ENCODE peak calls at places on chromosomes 5 and 9, in four cellular contexts. One of them, this sample, is unnamed.

GRCh38 chr9:133897675-133898074 is 94.4 kb downstream of the VAV2 start:
- DNase-seq in PC-3: no peak
- DNase-seq in RWPE2: no peak
- DNase-seq in mucosa of descending colon: no peak
- DNase-seq in this sample: no peak

GRCh38 chr5:33043598-33043997 is 332.5 kb downstream of the NPR3 start:
- DNase-seq in RWPE2: no peak
- DNase-seq in PC-3: peak
- DNase-seq in mucosa of descending colon: no peak
- DNase-seq in this sample: no peak

GRCh38 chr9:121852646-121853616 is 201.5 kb downstream of the DAB2IP start:
- DNase-seq in RWPE2: no peak
- DNase-seq in PC-3: no peak
- DNase-seq in mucosa of descending colon: no peak
- DNase-seq in this sample: peak

GRCh38 chr9:95032580-95033298 is 284.8 kb downstream of the FANCC start:
- DNase-seq in RWPE2: no peak
- DNase-seq in mucosa of descending colon: no peak
- DNase-seq in PC-3: peak
- DNase-seq in this sample: no peak

GRCh38 chr5:135462304-135462703 is 10.2 kb upstream of the TIFAB start:
- DNase-seq in mucosa of descending colon: no peak
- DNase-seq in RWPE2: peak
- DNase-seq in PC-3: peak
- DNase-seq in this sample: peak

GRCh38 chr5:141547921-141548320 is 59.0 kb downstream of the PCDHGC5 start:
- DNase-seq in mucosa of descending colon: no peak
- DNase-seq in RWPE2: no peak
- DNase-seq in PC-3: no peak
- DNase-seq in this sample: no peak

GRCh38 chr9:4382722-4383317 is 83.0 kb upstream of the GLIS3 start:
- DNase-seq in PC-3: peak
- DNase-seq in mucosa of descending colon: no peak
- DNase-seq in RWPE2: no peak
- DNase-seq in this sample: no peak

GRCh38 chr9:35729101-35729500 is 2.9 kb downstream of the TLN1 start:
- DNase-seq in mucosa of descending colon: no peak
- DNase-seq in RWPE2: no peak
- DNase-seq in PC-3: no peak
- DNase-seq in this sample: no peak

GRCh38 chr5:109192027-109192426 is 217.7 kb downstream of the PJA2 start:
- DNase-seq in mucosa of descending colon: no peak
- DNase-seq in RWPE2: no peak
- DNase-seq in PC-3: no peak
- DNase-seq in this sample: no peak

GRCh38 chr9:90773593-90773992 is 28.0 kb upstream of the SYK start:
- DNase-seq in mucosa of descending colon: no peak
- DNase-seq in PC-3: peak
- DNase-seq in RWPE2: no peak
- DNase-seq in this sample: no peak

GRCh38 chr9:130542038-130542437 is 37.3 kb upstream of the FUBP3 start:
- DNase-seq in RWPE2: no peak
- DNase-seq in mucosa of descending colon: no peak
- DNase-seq in PC-3: no peak
- DNase-seq in this sample: no peak

GRCh38 chr9:89313842-89314241 is 2.8 kb downstream of the CKS2 start:
- DNase-seq in mucosa of descending colon: no peak
- DNase-seq in PC-3: no peak
- DNase-seq in RWPE2: no peak
- DNase-seq in this sample: no peak

GRCh38 chr9:78989031-78989658 is 582.6 kb upstream of the TLE4 start:
- DNase-seq in mucosa of descending colon: no peak
- DNase-seq in RWPE2: no peak
- DNase-seq in PC-3: peak
- DNase-seq in this sample: no peak

GRCh38 chr9:123656565-123656964 is 273.4 kb downstream of the DENND1A start:
- DNase-seq in mucosa of descending colon: no peak
- DNase-seq in RWPE2: no peak
- DNase-seq in PC-3: peak
- DNase-seq in this sample: no peak

GRCh38 chr9:80699551-80699998 is 989.8 kb downstream of the TLE1 start:
- DNase-seq in mucosa of descending colon: no peak
- DNase-seq in PC-3: peak
- DNase-seq in RWPE2: no peak
- DNase-seq in this sample: no peak

GRCh38 chr9:4315582-4316215 is 15.8 kb upstream of the GLIS3 start:
- DNase-seq in mucosa of descending colon: peak
- DNase-seq in RWPE2: no peak
- DNase-seq in PC-3: peak
- DNase-seq in this sample: peak

GRCh38 chr5:57779383-57780223 is 297.0 kb upstream of the ACTBL2 start:
- DNase-seq in RWPE2: no peak
- DNase-seq in mucosa of descending colon: no peak
- DNase-seq in PC-3: peak
- DNase-seq in this sample: peak

GRCh38 chr5:124906339-124907097 is 160.1 kb upstream of the ZNF608 start:
- DNase-seq in mucosa of descending colon: no peak
- DNase-seq in PC-3: peak
- DNase-seq in RWPE2: no peak
- DNase-seq in this sample: peak

GRCh38 chr9:3804148-3804547 is 278.3 kb upstream of the RFX3 start:
- DNase-seq in mucosa of descending colon: no peak
- DNase-seq in RWPE2: no peak
- DNase-seq in PC-3: no peak
- DNase-seq in this sample: no peak

GRCh38 chr5:172224996-172225395 is 31.0 kb downstream of the EFCAB9 start:
- DNase-seq in mucosa of descending colon: no peak
- DNase-seq in RWPE2: no peak
- DNase-seq in PC-3: no peak
- DNase-seq in this sample: no peak

GRCh38 chr5:76270214-76270613 is 132.9 kb upstream of the IQGAP2 start:
- DNase-seq in RWPE2: no peak
- DNase-seq in PC-3: no peak
- DNase-seq in mucosa of descending colon: no peak
- DNase-seq in this sample: no peak

GRCh38 chr5:110371725-110372041 is 354.8 kb downstream of the TMEM232 start:
- DNase-seq in PC-3: no peak
- DNase-seq in mucosa of descending colon: no peak
- DNase-seq in RWPE2: no peak
- DNase-seq in this sample: no peak

GRCh38 chr5:172886396-172886932 is 52.4 kb downstream of the ERGIC1 start:
- DNase-seq in RWPE2: no peak
- DNase-seq in mucosa of descending colon: no peak
- DNase-seq in PC-3: peak
- DNase-seq in this sample: no peak

GRCh38 chr9:87862536-87863268 is 20.0 kb upstream of the SPATA31E1 start:
- DNase-seq in RWPE2: no peak
- DNase-seq in PC-3: peak
- DNase-seq in mucosa of descending colon: no peak
- DNase-seq in this sample: no peak

GRCh38 chr9:111034146-111034545 is 4.1 kb downstream of the LPAR1 start:
- DNase-seq in RWPE2: no peak
- DNase-seq in PC-3: no peak
- DNase-seq in mucosa of descending colon: no peak
- DNase-seq in this sample: no peak
- H3K4me3 ChIP-seq in RWPE2: no peak
- H3K4me3 ChIP-seq in PC-3: peak
- H3K4me3 ChIP-seq in mucosa of descending colon: no peak
- H3K4me3 ChIP-seq in this sample: no peak

GRCh38 chr5:59586811-59587340 is 306.6 kb downstream of the PDE4D start:
- DNase-seq in RWPE2: no peak
- DNase-seq in PC-3: no peak
- DNase-seq in mucosa of descending colon: no peak
- DNase-seq in this sample: no peak
- H3K4me3 ChIP-seq in RWPE2: no peak
- H3K4me3 ChIP-seq in PC-3: peak
- H3K4me3 ChIP-seq in mucosa of descending colon: no peak
- H3K4me3 ChIP-seq in this sample: no peak

GRCh38 chr5:10595305-10595677 is 31.4 kb downstream of the ANKRD33B start:
- DNase-seq in mucosa of descending colon: no peak
- DNase-seq in PC-3: peak
- DNase-seq in RWPE2: no peak
- DNase-seq in this sample: no peak
- H3K4me3 ChIP-seq in mucosa of descending colon: no peak
- H3K4me3 ChIP-seq in PC-3: peak
- H3K4me3 ChIP-seq in RWPE2: no peak
- H3K4me3 ChIP-seq in this sample: no peak

GRCh38 chr5:176847726-176848290 is 37.4 kb downstream of the UNC5A start:
- DNase-seq in PC-3: no peak
- DNase-seq in RWPE2: no peak
- DNase-seq in mucosa of descending colon: no peak
- DNase-seq in this sample: no peak
- H3K4me3 ChIP-seq in PC-3: no peak
- H3K4me3 ChIP-seq in RWPE2: no peak
- H3K4me3 ChIP-seq in mucosa of descending colon: no peak
- H3K4me3 ChIP-seq in this sample: no peak

GRCh38 chr5:143024227-143024920 is 254.2 kb downstream of the ARHGAP26 start:
- DNase-seq in RWPE2: no peak
- DNase-seq in mucosa of descending colon: no peak
- DNase-seq in PC-3: no peak
- DNase-seq in this sample: no peak
- H3K4me3 ChIP-seq in RWPE2: no peak
- H3K4me3 ChIP-seq in mucosa of descending colon: no peak
- H3K4me3 ChIP-seq in PC-3: no peak
- H3K4me3 ChIP-seq in this sample: no peak

GRCh38 chr5:63249960-63250359 is 671.3 kb downstream of the LRRC70 start:
- DNase-seq in PC-3: peak
- DNase-seq in mucosa of descending colon: no peak
- DNase-seq in RWPE2: no peak
- DNase-seq in this sample: no peak

GRCh38 chr5:63247651-63248050 is 669.0 kb downstream of the LRRC70 start:
- DNase-seq in PC-3: no peak
- DNase-seq in mucosa of descending colon: no peak
- DNase-seq in RWPE2: no peak
- DNase-seq in this sample: no peak

GRCh38 chr5:63255609-63256008 is 677.0 kb downstream of the LRRC70 start:
- DNase-seq in mucosa of descending colon: no peak
- DNase-seq in PC-3: no peak
- DNase-seq in RWPE2: no peak
- DNase-seq in this sample: no peak

GRCh38 chr5:63245271-63245670 is 666.7 kb downstream of the LRRC70 start:
- DNase-seq in RWPE2: no peak
- DNase-seq in PC-3: peak
- DNase-seq in mucosa of descending colon: no peak
- DNase-seq in this sample: no peak

DNA sequence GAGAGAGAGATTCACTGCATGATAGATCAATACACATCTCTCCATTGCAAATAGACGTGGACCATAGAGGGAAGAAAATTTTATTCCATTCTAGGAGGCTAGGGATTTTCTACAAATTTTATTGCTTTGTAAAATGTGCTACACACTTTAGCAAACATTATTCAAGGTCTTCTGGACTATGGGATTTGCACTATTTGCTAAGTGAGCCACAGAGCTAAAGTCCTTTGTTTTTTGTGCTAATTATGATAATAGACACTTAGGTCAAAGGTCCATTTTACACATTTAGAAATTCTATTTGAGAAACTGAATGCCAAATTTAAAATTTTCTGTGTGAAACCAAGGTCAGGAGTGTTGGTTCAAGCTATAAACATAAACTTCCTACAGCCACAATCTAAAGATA is 672.3 kb downstream of the LRRC70 start:
- DNase-seq in mucosa of descending colon: no peak
- DNase-seq in RWPE2: no peak
- DNase-seq in PC-3: no peak
- DNase-seq in this sample: no peak
- H3K4me3 ChIP-seq in mucosa of descending colon: no peak
- H3K4me3 ChIP-seq in RWPE2: no peak
- H3K4me3 ChIP-seq in PC-3: no peak
- H3K4me3 ChIP-seq in this sample: no peak

DNA sequence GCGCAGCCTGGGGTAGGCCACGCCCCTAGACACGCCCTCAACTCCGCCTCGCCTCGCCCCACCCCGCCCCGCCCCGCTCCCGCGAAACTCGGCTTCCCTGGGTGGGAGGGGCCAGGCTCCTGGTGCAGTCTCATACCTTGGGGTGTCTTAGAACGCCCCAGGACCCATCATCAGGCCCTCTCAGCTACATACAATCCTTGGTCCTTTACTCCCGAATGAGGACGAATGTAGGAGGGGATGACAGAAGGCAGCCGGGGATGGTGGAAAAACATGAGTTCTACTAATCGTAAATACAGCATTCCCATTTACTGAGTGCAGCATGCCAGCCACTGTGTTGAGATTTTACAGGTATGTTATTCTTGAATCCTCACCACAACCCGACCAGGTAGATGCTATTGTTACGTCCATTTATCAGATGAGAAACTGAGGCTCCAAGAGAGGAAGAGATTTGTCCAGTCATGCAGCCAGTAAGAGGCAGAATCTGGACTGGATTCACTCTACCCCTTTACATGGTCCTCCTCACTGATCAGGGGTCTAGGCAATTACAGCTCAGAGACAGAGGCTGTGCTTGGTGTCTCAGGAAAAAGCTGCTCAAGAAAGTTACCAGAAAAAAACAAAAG is 6.8 kb downstream of the SH2D3C start:
- DNase-seq in PC-3: no peak
- DNase-seq in RWPE2: no peak
- DNase-seq in mucosa of descending colon: no peak
- DNase-seq in this sample: no peak
- H3K4me3 ChIP-seq in PC-3: peak
- H3K4me3 ChIP-seq in RWPE2: peak
- H3K4me3 ChIP-seq in mucosa of descending colon: peak
- H3K4me3 ChIP-seq in this sample: no peak

This sample was measured in lower leg skin.